ENCODE peak calls at places on chromosomes 11 and 22, in nine cellular contexts. One of them, this sample, is unnamed.

GRCh38 chr11:90113541-90113940 is 20.9 kb upstream of the NAALAD2 start:
- DNase-seq in type B pancreatic cell: no peak
- DNase-seq in cardiac fibroblast: peak; percentile 18
- DNase-seq in lower lobe of right lung: no peak
- DNase-seq in HL-60: no peak
- DNase-seq in neural crest cell: no peak
- DNase-seq in RWPE1: no peak
- DNase-seq in WTC11: no peak
- DNase-seq in right atrium auricular region: no peak
- DNase-seq in this sample: no peak

GRCh38 chr11:27443746-27444465 is 28.7 kb downstream of the LGR4 start:
- DNase-seq in type B pancreatic cell: no peak
- DNase-seq in cardiac fibroblast: no peak
- DNase-seq in lower lobe of right lung: no peak
- DNase-seq in HL-60: no peak
- DNase-seq in neural crest cell: no peak
- DNase-seq in RWPE1: no peak
- DNase-seq in WTC11: no peak
- DNase-seq in right atrium auricular region: no peak
- DNase-seq in this sample: no peak

GRCh38 chr11:12133539-12134238 is 23.3 kb downstream of the MICAL2 start:
- DNase-seq in type B pancreatic cell: no peak
- DNase-seq in cardiac fibroblast: no peak
- DNase-seq in lower lobe of right lung: no peak
- DNase-seq in HL-60: no peak
- DNase-seq in neural crest cell: no peak
- DNase-seq in RWPE1: no peak
- DNase-seq in WTC11: no peak
- DNase-seq in right atrium auricular region: no peak
- DNase-seq in this sample: no peak

GRCh38 chr11:50246183-50246582 is 213.5 kb downstream of the OR4C45 start:
- DNase-seq in type B pancreatic cell: no peak
- DNase-seq in cardiac fibroblast: no peak
- DNase-seq in lower lobe of right lung: no peak
- DNase-seq in HL-60: no peak
- DNase-seq in neural crest cell: no peak
- DNase-seq in RWPE1: no peak
- DNase-seq in WTC11: no peak
- DNase-seq in right atrium auricular region: no peak
- DNase-seq in this sample: no peak

GRCh38 chr11:97963528-97964331 is 1057.0 kb upstream of the CNTN5 start:
- DNase-seq in type B pancreatic cell: no peak
- DNase-seq in cardiac fibroblast: peak; percentile 27
- DNase-seq in lower lobe of right lung: no peak
- DNase-seq in HL-60: no peak
- DNase-seq in neural crest cell: no peak
- DNase-seq in RWPE1: no peak
- DNase-seq in WTC11: no peak
- DNase-seq in right atrium auricular region: no peak
- DNase-seq in this sample: no peak

GRCh38 chr11:55481416-55481815 is 72.9 kb upstream of the OR4C15 start:
- DNase-seq in type B pancreatic cell: no peak
- DNase-seq in cardiac fibroblast: peak; percentile 11
- DNase-seq in lower lobe of right lung: no peak
- DNase-seq in HL-60: no peak
- DNase-seq in neural crest cell: no peak
- DNase-seq in RWPE1: no peak
- DNase-seq in WTC11: no peak
- DNase-seq in right atrium auricular region: no peak
- DNase-seq in this sample: peak; percentile 51

GRCh38 chr22:37232140-37232998 is 11.7 kb downstream of the RAC2 start:
- DNase-seq in type B pancreatic cell: no peak
- DNase-seq in cardiac fibroblast: no peak
- DNase-seq in lower lobe of right lung: peak; percentile 26
- DNase-seq in HL-60: no peak
- DNase-seq in neural crest cell: no peak
- DNase-seq in RWPE1: no peak
- DNase-seq in WTC11: no peak
- DNase-seq in right atrium auricular region: no peak
- DNase-seq in this sample: no peak

GRCh38 chr11:127528297-127528696 is 527.7 kb upstream of the KIRREL3 start:
- DNase-seq in type B pancreatic cell: no peak
- DNase-seq in cardiac fibroblast: no peak
- DNase-seq in lower lobe of right lung: no peak
- DNase-seq in HL-60: no peak
- DNase-seq in neural crest cell: no peak
- DNase-seq in RWPE1: no peak
- DNase-seq in WTC11: no peak
- DNase-seq in right atrium auricular region: no peak
- DNase-seq in this sample: no peak

GRCh38 chr11:9506489-9507343 is 45.9 kb downstream of the ZNF143 start:
- DNase-seq in type B pancreatic cell: peak; percentile 79
- DNase-seq in cardiac fibroblast: peak; percentile 89
- DNase-seq in lower lobe of right lung: peak; percentile 55
- DNase-seq in HL-60: peak; percentile 71
- DNase-seq in neural crest cell: peak; percentile 79
- DNase-seq in RWPE1: peak; percentile 64
- DNase-seq in WTC11: peak; percentile 84
- DNase-seq in right atrium auricular region: peak; percentile 75
- DNase-seq in this sample: peak; percentile 72

GRCh38 chr11:862028-862703 is 19.5 kb downstream of the TSPAN4 start:
- DNase-seq in type B pancreatic cell: no peak
- DNase-seq in cardiac fibroblast: no peak
- DNase-seq in lower lobe of right lung: no peak
- DNase-seq in HL-60: no peak
- DNase-seq in neural crest cell: no peak
- DNase-seq in RWPE1: no peak
- DNase-seq in WTC11: peak; percentile 57
- DNase-seq in right atrium auricular region: no peak
- DNase-seq in this sample: no peak

GRCh38 chr11:111730871-111731591 is 35.2 kb downstream of the PPP2R1B start:
- DNase-seq in type B pancreatic cell: no peak
- DNase-seq in cardiac fibroblast: peak; percentile 76
- DNase-seq in lower lobe of right lung: no peak
- DNase-seq in HL-60: no peak
- DNase-seq in neural crest cell: no peak
- DNase-seq in RWPE1: no peak
- DNase-seq in WTC11: no peak
- DNase-seq in right atrium auricular region: no peak
- DNase-seq in this sample: peak; percentile 77

GRCh38 chr22:30212363-30212995 is 34.1 kb downstream of the LIF start:
- DNase-seq in type B pancreatic cell: no peak
- DNase-seq in cardiac fibroblast: peak; percentile 99
- DNase-seq in lower lobe of right lung: peak; percentile 92
- DNase-seq in HL-60: peak; percentile 78
- DNase-seq in neural crest cell: no peak
- DNase-seq in RWPE1: peak; percentile 80
- DNase-seq in WTC11: no peak
- DNase-seq in right atrium auricular region: peak; percentile 80
- DNase-seq in this sample: peak; percentile 98

GRCh38 chr11:46183819-46184218 is 62.6 kb upstream of the PHF21A start:
- DNase-seq in type B pancreatic cell: no peak
- DNase-seq in cardiac fibroblast: peak; percentile 60
- DNase-seq in lower lobe of right lung: no peak
- DNase-seq in HL-60: no peak
- DNase-seq in neural crest cell: no peak
- DNase-seq in RWPE1: peak; percentile 78
- DNase-seq in WTC11: no peak
- DNase-seq in right atrium auricular region: no peak
- DNase-seq in this sample: peak; percentile 91

GRCh38 chr11:43130616-43131015 is 181.2 kb upstream of the API5 start:
- DNase-seq in type B pancreatic cell: no peak
- DNase-seq in cardiac fibroblast: no peak
- DNase-seq in lower lobe of right lung: no peak
- DNase-seq in HL-60: no peak
- DNase-seq in neural crest cell: no peak
- DNase-seq in RWPE1: no peak
- DNase-seq in WTC11: peak; percentile 36
- DNase-seq in right atrium auricular region: no peak
- DNase-seq in this sample: no peak
- TF ChIP-seq CTCF in type B pancreatic cell: peak; percentile 47
- TF ChIP-seq CTCF in cardiac fibroblast: no peak
- TF ChIP-seq CTCF in lower lobe of right lung: no peak
- TF ChIP-seq CTCF in HL-60: no peak
- TF ChIP-seq CTCF in neural crest cell: peak; percentile 39
- TF ChIP-seq CTCF in RWPE1: no peak
- TF ChIP-seq CTCF in WTC11: no peak
- TF ChIP-seq CTCF in right atrium auricular region: peak; percentile 27
- TF ChIP-seq CTCF in this sample: no peak

GRCh38 chr11:133824593-133824992 is 20.7 kb downstream of the SPATA19 start:
- DNase-seq in type B pancreatic cell: no peak
- DNase-seq in cardiac fibroblast: no peak
- DNase-seq in lower lobe of right lung: no peak
- DNase-seq in HL-60: no peak
- DNase-seq in neural crest cell: no peak
- DNase-seq in RWPE1: no peak
- DNase-seq in WTC11: no peak
- DNase-seq in right atrium auricular region: peak; percentile 26
- DNase-seq in this sample: no peak

GRCh38 chr11:133819916-133820315 is 25.4 kb downstream of the SPATA19 start:
- DNase-seq in type B pancreatic cell: no peak
- DNase-seq in cardiac fibroblast: no peak
- DNase-seq in lower lobe of right lung: no peak
- DNase-seq in HL-60: no peak
- DNase-seq in neural crest cell: no peak
- DNase-seq in RWPE1: no peak
- DNase-seq in WTC11: no peak
- DNase-seq in right atrium auricular region: no peak
- DNase-seq in this sample: no peak

GRCh38 chr11:133819114-133819513 is 26.2 kb downstream of the SPATA19 start:
- DNase-seq in type B pancreatic cell: no peak
- DNase-seq in cardiac fibroblast: no peak
- DNase-seq in lower lobe of right lung: no peak
- DNase-seq in HL-60: no peak
- DNase-seq in neural crest cell: no peak
- DNase-seq in RWPE1: no peak
- DNase-seq in WTC11: no peak
- DNase-seq in right atrium auricular region: no peak
- DNase-seq in this sample: no peak

GRCh38 chr11:133823211-133823610 is 22.1 kb downstream of the SPATA19 start:
- DNase-seq in type B pancreatic cell: no peak
- DNase-seq in cardiac fibroblast: no peak
- DNase-seq in lower lobe of right lung: no peak
- DNase-seq in HL-60: no peak
- DNase-seq in neural crest cell: no peak
- DNase-seq in RWPE1: no peak
- DNase-seq in WTC11: no peak
- DNase-seq in right atrium auricular region: no peak
- DNase-seq in this sample: no peak

DNA sequence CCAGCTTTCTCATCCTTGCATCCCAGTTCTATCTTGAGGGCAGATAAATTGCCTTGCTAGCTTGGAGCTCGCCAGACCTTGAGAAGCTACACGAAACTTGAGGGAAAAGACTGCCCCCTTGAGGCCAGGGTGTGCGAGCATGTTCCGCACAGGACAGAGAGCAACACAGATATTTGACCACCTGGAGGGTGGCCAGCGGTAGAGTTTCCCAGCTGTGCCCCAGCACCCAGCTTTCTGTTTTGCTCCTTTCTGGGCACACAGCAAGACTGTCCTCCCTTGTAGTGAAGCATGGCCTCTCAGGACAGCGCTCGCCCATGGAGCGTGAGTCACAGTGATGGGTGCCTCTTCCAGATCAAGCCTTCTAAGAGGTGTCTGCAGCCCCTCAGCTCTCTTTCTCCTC is 23.5 kb downstream of the SPATA19 start:
- DNase-seq in type B pancreatic cell: no peak
- DNase-seq in cardiac fibroblast: peak; percentile 1
- DNase-seq in lower lobe of right lung: no peak
- DNase-seq in HL-60: peak; percentile 37
- DNase-seq in neural crest cell: peak; percentile 59
- DNase-seq in RWPE1: no peak
- DNase-seq in WTC11: peak; percentile 83
- DNase-seq in right atrium auricular region: no peak
- DNase-seq in this sample: peak; percentile 23
- TF ChIP-seq CTCF in type B pancreatic cell: peak; percentile 80
- TF ChIP-seq CTCF in cardiac fibroblast: no peak
- TF ChIP-seq CTCF in lower lobe of right lung: peak; percentile 67
- TF ChIP-seq CTCF in HL-60: peak; percentile 51
- TF ChIP-seq CTCF in neural crest cell: peak; percentile 78
- TF ChIP-seq CTCF in RWPE1: no peak
- TF ChIP-seq CTCF in WTC11: peak; percentile 81
- TF ChIP-seq CTCF in right atrium auricular region: peak; percentile 75
- TF ChIP-seq CTCF in this sample: peak; percentile 47

DNA sequence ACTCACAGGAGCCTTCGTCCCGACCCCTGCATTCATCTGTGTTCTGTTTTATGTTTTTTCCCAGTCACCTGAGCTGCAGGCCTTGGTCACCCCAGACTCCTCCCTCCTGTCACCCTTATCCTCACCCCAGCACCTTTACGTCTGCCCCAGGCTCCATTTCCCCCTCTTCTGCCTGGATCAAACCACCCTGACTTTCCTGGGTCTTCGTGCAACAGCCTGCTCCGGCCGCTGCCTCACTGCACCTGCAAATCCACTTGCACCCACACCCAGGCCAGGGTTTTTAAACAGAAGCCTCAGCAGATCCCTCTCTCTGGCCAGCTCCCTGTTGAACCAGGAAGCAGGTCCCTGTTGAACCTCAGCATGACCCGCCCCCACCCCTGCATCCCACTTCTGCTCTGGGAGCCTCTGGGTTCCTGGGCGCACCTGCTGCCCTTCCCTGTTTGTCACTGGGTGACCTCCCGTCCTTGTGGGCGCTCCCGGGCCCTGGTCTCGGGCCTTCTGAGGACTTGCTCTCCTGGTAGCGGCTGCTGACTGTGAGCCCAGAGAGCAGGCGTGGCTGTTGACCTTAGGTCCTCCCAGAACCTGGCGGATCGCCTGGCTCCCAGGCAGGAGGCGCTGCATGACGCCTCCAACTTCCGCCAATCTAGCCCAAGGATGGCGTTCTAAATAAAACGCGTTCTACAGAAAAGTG is 12.8 kb downstream of the MAPK8IP2 start:
- DNase-seq in type B pancreatic cell: no peak
- DNase-seq in cardiac fibroblast: no peak
- DNase-seq in lower lobe of right lung: peak; percentile 90
- DNase-seq in HL-60: no peak
- DNase-seq in neural crest cell: no peak
- DNase-seq in RWPE1: no peak
- DNase-seq in WTC11: no peak
- DNase-seq in right atrium auricular region: no peak
- DNase-seq in this sample: peak; percentile 18
- TF ChIP-seq CTCF in type B pancreatic cell: no peak
- TF ChIP-seq CTCF in cardiac fibroblast: no peak
- TF ChIP-seq CTCF in lower lobe of right lung: no peak
- TF ChIP-seq CTCF in HL-60: no peak
- TF ChIP-seq CTCF in neural crest cell: no peak
- TF ChIP-seq CTCF in RWPE1: no peak
- TF ChIP-seq CTCF in WTC11: no peak
- TF ChIP-seq CTCF in right atrium auricular region: no peak
- TF ChIP-seq CTCF in this sample: no peak

DNA sequence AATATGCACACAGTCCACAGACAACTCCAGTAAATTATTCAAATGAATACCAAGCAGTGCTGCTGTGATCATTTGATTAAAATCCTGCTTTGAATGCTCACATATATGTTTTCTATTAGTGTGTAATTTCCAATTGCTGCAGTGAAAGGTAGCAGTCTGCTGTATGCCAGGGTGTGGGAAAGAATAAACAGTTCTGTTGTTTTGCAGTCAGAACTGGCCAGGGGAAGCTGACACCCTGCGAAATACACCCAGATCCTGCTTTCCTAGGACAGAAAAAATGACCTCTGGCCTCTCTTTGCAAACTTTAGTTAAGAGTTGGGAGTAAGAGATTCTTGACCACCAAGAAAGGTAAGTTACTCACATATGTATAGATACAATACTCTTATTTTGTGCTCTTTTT is 217.7 kb downstream of the FAM76B start:
- DNase-seq in type B pancreatic cell: no peak
- DNase-seq in cardiac fibroblast: no peak
- DNase-seq in lower lobe of right lung: no peak
- DNase-seq in HL-60: no peak
- DNase-seq in neural crest cell: no peak
- DNase-seq in RWPE1: no peak
- DNase-seq in WTC11: no peak
- DNase-seq in right atrium auricular region: no peak
- DNase-seq in this sample: no peak
- TF ChIP-seq CTCF in type B pancreatic cell: no peak
- TF ChIP-seq CTCF in cardiac fibroblast: no peak
- TF ChIP-seq CTCF in lower lobe of right lung: no peak
- TF ChIP-seq CTCF in HL-60: no peak
- TF ChIP-seq CTCF in neural crest cell: no peak
- TF ChIP-seq CTCF in RWPE1: no peak
- TF ChIP-seq CTCF in WTC11: no peak
- TF ChIP-seq CTCF in right atrium auricular region: no peak
- TF ChIP-seq CTCF in this sample: no peak

This sample was measured in bronchial epithelial cell.